ENCODE peak calls at places on chromosomes 16 and 17, in five cellular contexts. J is H1, F is HCT116, I is GM12878, H is HepG2. B is an unnamed sample.

GRCh38 chr17:40535438-40535837 is 29.8 kb downstream of the CCR7 start:
- DNase-seq in J (no peak), F (no peak), I (no peak), H (no peak), B (no peak)

GRCh38 chr16:4239682-4240175 is 2.2 kb downstream of the SRL start:
- DNase-seq in I (no peak), J (no peak), F (no peak), H (no peak), B (no peak)

GRCh38 chr16:870856-871561 is 70.5 kb upstream of the GNG13 start:
- DNase-seq in F (no peak), J (no peak), I (no peak), H (no peak), B (no peak)

GRCh38 chr16:66324785-66325184 is 41.7 kb upstream of the CDH5 start:
- DNase-seq in F (peak; percentile 21), J (peak; percentile 21), I (no peak), H (peak; percentile 23), B (peak; percentile 37)

GRCh38 chr17:74519951-74520553 is 11.2 kb downstream of the CD300LB start:
- DNase-seq in I (no peak), F (no peak), H (no peak), J (no peak), B (no peak)

GRCh38 chr17:32870027-32870670 is 6.8 kb downstream of the MYO1D start:
- DNase-seq in H (no peak), I (no peak), F (no peak), J (no peak), B (no peak)

GRCh38 chr17:50022463-50023130 is 27.6 kb upstream of the DLX3 start:
- DNase-seq in H (no peak), J (no peak), F (no peak), I (no peak), B (no peak)

GRCh38 chr16:89036776-89037175 is 56.9 kb upstream of the ACSF3 start:
- DNase-seq in J (no peak), F (no peak), I (no peak), H (no peak), B (no peak)

GRCh38 chr16:49491736-49492089 is 118.1 kb downstream of the C16orf78 start:
- DNase-seq in F (peak; percentile 15), I (no peak), H (no peak), J (peak; percentile 41), B (no peak)

GRCh38 chr16:89307421-89307805 is 89.9 kb downstream of the ZNF778 start:
- DNase-seq in H (no peak), F (no peak), I (no peak), J (no peak), B (no peak)

GRCh38 chr17:71921726-71922320 is 199.0 kb upstream of the SOX9 start:
- DNase-seq in I (peak; percentile 21), F (no peak), J (no peak), H (no peak), B (no peak)

GRCh38 chr17:8005951-8006730 is 3.7 kb downstream of the GUCY2D start:
- DNase-seq in F (no peak), J (no peak), H (no peak), I (no peak), B (no peak)

GRCh38 chr16:69123894-69124293 is 8.5 kb downstream of the CHTF8 start:
- DNase-seq in I (no peak), J (no peak), F (no peak), H (peak; percentile 85), B (peak; percentile 39)

GRCh38 chr17:13520899-13521572 is 80.7 kb downstream of the HS3ST3A1 start:
- DNase-seq in J (no peak), H (no peak), I (peak; percentile 13), F (no peak), B (no peak)

GRCh38 chr17:18246880-18247612 is 11.5 kb downstream of the FLII start:
- DNase-seq in I (no peak), J (peak; percentile 83), H (no peak), F (no peak), B (peak; percentile 90)

GRCh38 chr16:54512461-54512860 is 225.9 kb upstream of the IRX3 start:
- DNase-seq in H (no peak), F (no peak), I (no peak), J (no peak), B (no peak)

GRCh38 chr17:1713878-1714487 is 3.8 kb upstream of the TLCD2 start:
- DNase-seq in I (no peak), F (peak; percentile 64), H (peak; percentile 75), J (no peak), B (no peak)

GRCh38 chr16:67406628-67407027 is 9.6 kb downstream of the ZDHHC1 start:
- DNase-seq in J (no peak), I (no peak), H (no peak), F (no peak), B (no peak)

GRCh38 chr16:12723681-12724080 is 80.0 kb downstream of the CPPED1 start:
- DNase-seq in I (no peak), J (no peak), H (no peak), F (no peak), B (no peak)

GRCh38 chr16:22189473-22190168 is 16.5 kb upstream of the EEF2K start:
- DNase-seq in F (no peak), I (no peak), H (no peak), J (no peak), B (no peak)

GRCh38 chr16:85935957-85936760 is 37.2 kb downstream of the IRF8 start:
- DNase-seq in F (no peak), H (no peak), J (no peak), I (peak; percentile 89), B (no peak)
- TF ChIP-seq POLR2A in F (no peak), H (no peak), J (no peak), I (peak; percentile 19), B (no peak)

DNA sequence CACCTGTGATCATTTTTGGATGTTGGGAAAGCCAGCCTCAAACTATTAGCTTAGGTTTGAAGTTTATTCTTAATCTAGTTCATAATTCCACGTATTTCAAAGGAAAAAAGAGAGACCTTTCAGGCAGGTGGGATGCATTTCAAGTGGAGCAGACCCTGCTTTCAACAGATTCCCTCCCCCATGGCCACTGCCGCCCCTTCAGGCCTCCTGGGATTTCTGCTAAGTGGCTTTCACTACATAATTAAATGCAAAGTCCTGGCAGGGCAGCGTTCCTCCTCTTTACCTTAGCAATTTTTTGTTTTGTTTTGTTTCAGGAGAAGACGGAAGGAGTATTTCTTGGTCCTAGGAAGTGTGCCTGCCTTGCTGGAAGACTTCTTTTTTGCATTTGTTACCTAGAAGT is 36.6 kb downstream of the MAF start:
- DNase-seq in I (no peak), H (no peak), J (no peak), F (no peak), B (no peak)
- TF ChIP-seq JUND in I (no peak), H (no peak), J (no peak), F (no peak), B (no peak)

GRCh38 chr16:81711609-81712329 is 67.3 kb upstream of the PLCG2 start:
- DNase-seq in F (peak; percentile 86), H (no peak), I (no peak), J (no peak), B (peak; percentile 57)
- TF ChIP-seq SP1 in F (peak; percentile 87), H (no peak), I (no peak), J (no peak), B (no peak)

GRCh38 chr17:59152925-59153324 is 2.1 kb downstream of the SKA2 start:
- DNase-seq in F (no peak), J (no peak), H (no peak), I (no peak), B (no peak)

GRCh38 chr17:59154335-59154720 is 658 bp downstream of the SKA2 start:
- DNase-seq in J (no peak), H (peak; percentile 41), F (no peak), I (no peak), B (peak; percentile 23)

GRCh38 chr17:59151591-59151990 is 3.4 kb downstream of the SKA2 start:
- DNase-seq in H (no peak), I (no peak), F (no peak), J (no peak), B (no peak)

GRCh38 chr17:59155439-59156177 is at the start of gene PRR11:
- DNase-seq in F (peak; percentile 100), J (no peak), I (no peak), H (peak; percentile 100), B (peak; percentile 97)

GRCh38 chr17:59154721-59155438 is at the start of gene SKA2:
- DNase-seq in H (no peak), F (no peak), J (peak; percentile 99), I (peak; percentile 100), B (peak; percentile 93)
- TF ChIP-seq POLR2A in H (peak; percentile 80), F (peak; percentile 62), J (peak; percentile 81), I (no peak), B (peak; percentile 84)

GRCh38 chr17:29760771-29761682 is 138.3 kb upstream of the CORO6 start:
- DNase-seq in H (peak; percentile 60), F (no peak), I (peak; percentile 55), J (peak; percentile 36), B (no peak)

GRCh38 chr17:29757788-29758187 is 135.1 kb upstream of the CORO6 start:
- DNase-seq in H (no peak), F (no peak), I (no peak), J (no peak), B (no peak)

GRCh38 chr17:29758255-29758654 is 135.5 kb upstream of the CORO6 start:
- DNase-seq in I (no peak), F (no peak), H (no peak), J (no peak), B (no peak)

GRCh38 chr17:29763273-29763672 is 140.6 kb upstream of the CORO6 start:
- DNase-seq in F (no peak), J (no peak), I (no peak), H (no peak), B (no peak)

GRCh38 chr17:29760279-29760721 is 137.6 kb upstream of the CORO6 start:
- DNase-seq in J (no peak), F (no peak), I (peak; percentile 85), H (no peak), B (no peak)
- TF ChIP-seq JUND in J (no peak), F (no peak), I (no peak), H (no peak), B (no peak)

DNA sequence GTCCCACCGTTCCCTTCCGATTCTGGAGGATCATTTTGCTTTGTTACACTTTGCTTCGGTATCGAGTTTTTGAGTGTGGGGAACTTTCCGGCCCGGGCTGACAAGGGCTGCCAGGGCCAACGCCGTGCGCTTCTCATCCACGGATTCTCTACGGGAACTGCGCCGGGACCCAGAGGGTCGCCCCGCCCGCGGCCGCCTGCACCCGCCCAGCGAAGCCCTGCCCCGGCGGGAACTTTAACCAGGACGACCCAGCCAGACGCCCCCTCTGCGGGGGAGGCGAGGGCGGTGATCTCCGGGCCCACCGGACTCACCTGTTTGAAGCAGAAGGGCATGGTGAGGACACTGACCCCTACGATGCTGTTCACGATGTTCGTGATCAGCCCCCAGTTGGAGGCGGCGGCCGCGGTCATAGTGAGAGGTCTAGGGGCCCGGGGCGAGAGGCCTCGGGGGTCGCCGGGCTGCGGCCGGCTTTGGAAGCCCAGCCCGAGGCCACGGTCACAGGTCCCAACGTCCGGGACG is 536 bp downstream of the SLC38A10 start:
- DNase-seq in I (no peak), F (no peak), H (no peak), J (no peak), B (peak; percentile 78)
- TF ChIP-seq SP1 in I (no peak), F (no peak), H (no peak), J (no peak), B (peak; percentile 2)

GRCh38 chr16:81778861-81779539 is at the start of gene PLCG2:
- DNase-seq in I (no peak), H (no peak), F (peak; percentile 47), J (no peak), B (peak; percentile 97)
- TF ChIP-seq POLR2A in I (peak; percentile 83), H (no peak), F (peak; percentile 54), J (no peak), B (no peak)